ENCODE peak calls at places on chromosomes 16 and 17, in four cellular contexts. One of them, this sample, is unnamed. For H3K36me3, the result is how much of the 10 kb centered on the place peaks cover.

GRCh38 chr17:16243385-16243784 is 26.4 kb downstream of the PIGL start:
- DNase-seq in uterus: no peak
- DNase-seq in stomach: no peak
- DNase-seq in tibial nerve: no peak
- DNase-seq in this sample: no peak

GRCh38 chr17:61451538-61452300 is 503 bp upstream of the TBX4 start:
- DNase-seq in stomach: no peak
- DNase-seq in uterus: no peak
- DNase-seq in tibial nerve: no peak
- DNase-seq in this sample: no peak

GRCh38 chr17:4566785-4567184 is 6.4 kb upstream of the GGT6 start:
- DNase-seq in stomach: peak
- DNase-seq in tibial nerve: peak
- DNase-seq in uterus: peak
- DNase-seq in this sample: no peak

GRCh38 chr16:88759245-88759975 is 25.6 kb downstream of the PIEZO1 start:
- DNase-seq in tibial nerve: peak
- DNase-seq in stomach: peak
- DNase-seq in uterus: peak
- DNase-seq in this sample: no peak

GRCh38 chr17:76709077-76709950 is 1.5 kb downstream of the MXRA7 start:
- DNase-seq in stomach: peak
- DNase-seq in uterus: peak
- DNase-seq in tibial nerve: peak
- DNase-seq in this sample: peak

GRCh38 chr16:4947722-4948503 is 10.2 kb upstream of the SEC14L5 start:
- DNase-seq in uterus: no peak
- DNase-seq in tibial nerve: no peak
- DNase-seq in stomach: no peak
- DNase-seq in this sample: no peak

GRCh38 chr17:40110026-40110425 is 9.6 kb upstream of the NR1D1 start:
- DNase-seq in stomach: no peak
- DNase-seq in uterus: no peak
- DNase-seq in tibial nerve: no peak
- DNase-seq in this sample: no peak

GRCh38 chr16:7849891-7850290 is 517.2 kb downstream of the RBFOX1 start:
- DNase-seq in uterus: no peak
- DNase-seq in stomach: no peak
- DNase-seq in tibial nerve: no peak
- DNase-seq in this sample: peak

GRCh38 chr16:81602792-81603191 is 158.2 kb downstream of the CMIP start:
- DNase-seq in stomach: no peak
- DNase-seq in tibial nerve: no peak
- DNase-seq in uterus: no peak
- DNase-seq in this sample: no peak

GRCh38 chr16:58409316-58409973 is 17.2 kb downstream of the GINS3 start:
- DNase-seq in tibial nerve: peak
- DNase-seq in stomach: peak
- DNase-seq in uterus: peak
- DNase-seq in this sample: no peak

GRCh38 chr17:164536-165235 is 16.8 kb downstream of the DOC2B start:
- DNase-seq in tibial nerve: peak
- DNase-seq in stomach: peak
- DNase-seq in uterus: peak
- DNase-seq in this sample: no peak

GRCh38 chr17:77442976-77443742 is 302.4 kb downstream of the SEC14L1 start:
- DNase-seq in uterus: no peak
- DNase-seq in stomach: no peak
- DNase-seq in tibial nerve: no peak
- DNase-seq in this sample: no peak

GRCh38 chr16:4358831-4359561 is 7.9 kb upstream of the PAM16 start:
- DNase-seq in uterus: peak
- DNase-seq in tibial nerve: peak
- DNase-seq in stomach: peak
- DNase-seq in this sample: no peak

GRCh38 chr17:30382345-30382744 is 3.6 kb downstream of the CPD start:
- DNase-seq in uterus: no peak
- DNase-seq in tibial nerve: no peak
- DNase-seq in stomach: no peak
- DNase-seq in this sample: no peak

GRCh38 chr16:71927383-71927782 is 32.1 kb downstream of the IST1 start:
- DNase-seq in tibial nerve: peak
- DNase-seq in stomach: peak
- DNase-seq in uterus: peak
- DNase-seq in this sample: no peak

GRCh38 chr17:37673386-37673785 is 30.1 kb upstream of the DDX52 start:
- DNase-seq in tibial nerve: no peak
- DNase-seq in stomach: no peak
- DNase-seq in uterus: no peak
- DNase-seq in this sample: no peak

GRCh38 chr16:22240023-22240697 is 34.1 kb downstream of the EEF2K start:
- DNase-seq in tibial nerve: peak
- DNase-seq in uterus: no peak
- DNase-seq in stomach: no peak
- DNase-seq in this sample: no peak

GRCh38 chr17:57256708-57257112 is 387 bp downstream of the MSI2 start:
- DNase-seq in stomach: no peak
- DNase-seq in tibial nerve: peak
- DNase-seq in uterus: no peak
- DNase-seq in this sample: no peak

GRCh38 chr16:85389679-85390470 is 223.2 kb upstream of the GSE1 start:
- DNase-seq in uterus: no peak
- DNase-seq in stomach: no peak
- DNase-seq in tibial nerve: no peak
- DNase-seq in this sample: no peak

GRCh38 chr16:30637952-30638351 is 12.8 kb upstream of the PRR14 start:
- DNase-seq in tibial nerve: no peak
- DNase-seq in uterus: no peak
- DNase-seq in stomach: no peak
- DNase-seq in this sample: no peak

GRCh38 chr17:75763613-75764416 is 1.2 kb downstream of the GALK1 start:
- DNase-seq in uterus: no peak
- DNase-seq in stomach: no peak
- DNase-seq in tibial nerve: no peak
- DNase-seq in this sample: no peak

GRCh38 chr16:85238233-85238647 is 126.0 kb upstream of the CIBAR2 start:
- DNase-seq in stomach: peak
- DNase-seq in tibial nerve: peak
- DNase-seq in uterus: peak
- DNase-seq in this sample: peak

GRCh38 chr17:36674278-36674650 is 72.9 kb downstream of the MRM1 start:
- DNase-seq in uterus: no peak
- DNase-seq in stomach: no peak
- DNase-seq in tibial nerve: no peak
- DNase-seq in this sample: no peak

GRCh38 chr17:73208139-73208827 is 15.4 kb downstream of the COG1 start:
- DNase-seq in tibial nerve: no peak
- DNase-seq in uterus: no peak
- DNase-seq in stomach: no peak
- DNase-seq in this sample: no peak

GRCh38 chr17:34235389-34236028 is 19.6 kb upstream of the CCL2 start:
- DNase-seq in stomach: peak
- DNase-seq in uterus: peak
- DNase-seq in tibial nerve: peak
- DNase-seq in this sample: no peak

GRCh38 chr16:27252206-27252585 is 16.4 kb downstream of the NSMCE1 start:
- DNase-seq in tibial nerve: no peak
- DNase-seq in stomach: no peak
- DNase-seq in uterus: no peak
- DNase-seq in this sample: peak

GRCh38 chr16:30535106-30535776 is 583 bp upstream of the ZNF747 start:
- DNase-seq in stomach: no peak
- DNase-seq in uterus: no peak
- DNase-seq in tibial nerve: no peak
- DNase-seq in this sample: no peak

GRCh38 chr16:61937646-61938045 is 98.6 kb downstream of the CDH8 start:
- DNase-seq in tibial nerve: no peak
- DNase-seq in stomach: no peak
- DNase-seq in uterus: no peak
- DNase-seq in this sample: no peak

GRCh38 chr17:48577330-48577945 is 712 bp downstream of the HOXB4 start:
- DNase-seq in uterus: no peak
- DNase-seq in tibial nerve: no peak
- DNase-seq in stomach: no peak
- DNase-seq in this sample: no peak

GRCh38 chr17:48577946-48578615 is at the start of gene HOXB4:
- DNase-seq in tibial nerve: peak
- DNase-seq in uterus: peak
- DNase-seq in stomach: peak
- DNase-seq in this sample: peak

GRCh38 chr17:48576479-48577309 is 1.5 kb downstream of the HOXB4 start:
- DNase-seq in tibial nerve: no peak
- DNase-seq in uterus: peak
- DNase-seq in stomach: no peak
- DNase-seq in this sample: no peak

GRCh38 chr17:48579738-48580543 is 1.8 kb upstream of the HOXB4 start:
- DNase-seq in uterus: no peak
- DNase-seq in tibial nerve: no peak
- DNase-seq in stomach: no peak
- DNase-seq in this sample: no peak

DNA sequence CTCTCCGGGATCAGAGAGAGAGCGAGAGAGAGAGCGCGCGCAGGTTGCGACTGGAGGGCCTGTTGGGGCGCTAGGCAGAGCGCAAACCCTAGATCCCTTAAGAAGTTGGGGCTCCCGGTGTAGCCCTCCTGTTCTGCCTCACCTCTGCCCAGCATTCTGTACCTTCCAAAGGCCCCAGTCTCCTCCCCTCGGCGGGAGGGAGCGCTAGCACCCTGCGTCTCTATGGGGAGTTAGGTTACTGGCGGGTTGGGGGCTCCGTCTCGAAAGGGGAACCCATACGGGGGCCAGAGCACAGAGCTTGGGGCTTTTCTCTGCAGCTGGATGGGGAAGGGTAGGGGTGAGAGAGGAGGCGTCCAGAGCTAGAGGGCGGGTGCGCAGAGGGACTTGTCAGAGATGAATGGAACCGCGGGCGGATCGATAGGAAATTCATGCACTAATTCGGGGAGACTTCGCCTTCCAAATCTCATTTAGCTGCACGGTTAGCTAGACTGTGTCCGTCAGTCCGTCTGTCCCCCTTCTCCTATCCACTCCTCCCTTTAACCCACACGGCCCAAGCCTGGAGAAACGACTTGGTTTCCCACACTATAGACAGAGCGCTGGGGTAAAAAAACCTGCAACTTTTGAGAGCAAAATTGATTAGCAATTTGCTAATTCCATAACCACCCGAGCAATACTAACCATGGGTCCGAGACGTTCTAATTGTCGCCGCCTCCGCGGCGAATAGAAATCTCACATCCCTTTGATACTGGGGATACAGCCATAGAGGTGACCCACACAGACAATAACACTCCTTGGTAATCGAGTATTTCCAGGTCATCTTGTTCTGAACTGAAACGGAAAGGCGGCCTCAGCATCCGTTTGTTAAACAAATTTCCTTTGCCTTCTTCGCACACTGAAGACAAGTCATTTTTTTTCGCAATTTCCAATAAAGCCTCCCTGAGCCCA is 738 bp upstream of the HOXB4 start:
- DNase-seq in tibial nerve: no peak
- DNase-seq in stomach: no peak
- DNase-seq in uterus: no peak
- DNase-seq in this sample: no peak
- TF ChIP-seq POLR2A in tibial nerve: no peak
- TF ChIP-seq POLR2A in stomach: no peak
- TF ChIP-seq POLR2A in uterus: no peak
- TF ChIP-seq POLR2A in this sample: no peak

DNA sequence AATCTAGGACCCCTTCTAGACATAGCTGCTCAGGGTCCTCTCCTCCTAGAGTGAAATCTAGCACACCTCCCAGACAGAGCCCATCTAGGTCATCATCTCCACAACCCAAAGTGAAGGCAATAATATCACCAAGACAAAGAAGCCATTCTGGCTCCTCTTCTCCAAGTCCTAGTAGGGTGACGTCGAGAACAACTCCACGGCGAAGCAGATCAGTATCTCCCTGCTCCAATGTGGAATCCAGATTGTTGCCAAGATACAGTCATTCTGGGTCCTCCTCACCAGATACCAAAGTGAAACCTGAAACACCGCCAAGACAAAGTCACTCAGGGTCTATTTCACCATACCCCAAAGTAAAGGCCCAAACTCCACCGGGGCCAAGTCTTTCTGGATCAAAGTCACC is 10.7 kb downstream of the SRRM2 start:
- DNase-seq in stomach: no peak
- DNase-seq in uterus: no peak
- DNase-seq in tibial nerve: no peak
- DNase-seq in this sample: no peak
- H3K36me3 ChIP-seq in stomach: half or more
- H3K36me3 ChIP-seq in uterus: under half
- H3K36me3 ChIP-seq in tibial nerve: half or more
- H3K36me3 ChIP-seq in this sample: half or more

GRCh38 chr17:7222972-7223292 is 3.2 kb downstream of the ACADVL start:
- DNase-seq in tibial nerve: no peak
- DNase-seq in stomach: no peak
- DNase-seq in uterus: no peak
- DNase-seq in this sample: no peak
- TF ChIP-seq POLR2A in tibial nerve: no peak
- TF ChIP-seq POLR2A in stomach: no peak
- TF ChIP-seq POLR2A in uterus: no peak
- TF ChIP-seq POLR2A in this sample: no peak

DNA sequence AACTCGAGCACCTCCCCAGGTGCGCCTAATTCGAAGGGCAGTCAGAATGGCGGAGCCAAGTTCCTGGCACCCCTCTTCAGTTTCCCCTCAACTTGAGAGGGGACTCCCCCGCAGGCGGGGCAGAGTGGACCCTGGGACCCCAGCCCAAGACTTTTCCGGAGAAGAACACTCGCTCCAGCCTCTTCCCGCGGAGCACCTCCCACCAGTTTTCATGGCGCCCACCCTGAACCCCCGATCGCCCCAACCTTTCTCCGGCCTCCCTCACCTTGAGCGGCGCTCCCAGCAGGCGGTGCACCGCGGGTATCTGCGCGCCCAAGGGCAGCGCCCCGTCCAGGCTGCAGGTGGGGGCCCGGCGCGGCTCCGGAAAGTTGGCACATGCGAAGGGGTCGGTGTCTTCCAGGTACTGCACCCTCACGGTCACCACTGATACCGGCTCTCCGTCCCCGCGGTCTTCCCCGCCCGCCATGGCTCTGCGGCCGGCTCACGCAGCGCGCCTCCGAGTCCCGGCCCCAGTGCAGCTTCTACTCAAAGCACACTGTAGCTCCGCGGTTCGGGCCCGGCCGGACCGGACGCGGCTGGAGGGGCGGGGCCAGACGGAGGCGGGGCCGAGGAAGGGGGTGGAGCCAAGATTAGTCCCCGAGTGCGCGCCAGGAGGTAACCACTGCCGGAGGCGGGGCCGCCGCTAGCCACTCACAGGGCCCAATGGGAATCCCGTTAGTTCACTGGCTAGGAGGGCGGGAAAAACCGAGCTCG is at the start of gene FHOD1:
- DNase-seq in stomach: peak
- DNase-seq in tibial nerve: peak
- DNase-seq in uterus: peak
- DNase-seq in this sample: peak
- H3K36me3 ChIP-seq in stomach: under half
- H3K36me3 ChIP-seq in tibial nerve: under half
- H3K36me3 ChIP-seq in uterus: under half
- H3K36me3 ChIP-seq in this sample: under half

This sample was measured in esophagus muscularis mucosa.